ENCODE peak calls at places on chromosomes 13 and 19, in seven cellular contexts. R is neural progenitor cell, V is PC-9, E is psoas muscle, U is cardiac muscle cell, P is transverse colon, M is heart left ventricle. T is an unnamed sample. For H3K4me1, the result is how much of the 10 kb centered on the place peaks cover.

GRCh38 chr13:110330491-110331001 is 23.5 kb downstream of the COL4A2 start:
- DNase-seq in M (peak), P (no peak), V (no peak), E (no peak), U (no peak), R (no peak), T (no peak)

GRCh38 chr19:41521860-41522555 is 54.0 kb upstream of the CEACAM21 start:
- DNase-seq in P (no peak), V (no peak), E (no peak), U (peak), R (peak), M (no peak), T (no peak)

GRCh38 chr13:67620665-67621064 is 390.5 kb upstream of the PCDH9 start:
- DNase-seq in M (no peak), R (no peak), V (no peak), P (no peak), U (no peak), E (no peak), T (no peak)

GRCh38 chr13:23067129-23067528 is 113.7 kb upstream of the SGCG start:
- DNase-seq in M (no peak), P (no peak), E (no peak), R (no peak), V (no peak), U (no peak), T (no peak)

GRCh38 chr19:48290341-48290922 is 20.6 kb downstream of the ZNF114 start:
- DNase-seq in U (peak), E (no peak), M (no peak), V (peak), P (no peak), R (peak), T (no peak)

GRCh38 chr13:78598933-78599332 is 4.4 kb downstream of the POU4F1 start:
- DNase-seq in U (no peak), E (no peak), M (no peak), V (no peak), P (no peak), R (no peak), T (no peak)

GRCh38 chr19:46639356-46640061 is 3.5 kb upstream of the GNG8 start:
- DNase-seq in P (peak), E (peak), U (peak), M (peak), R (peak), V (no peak), T (no peak)

GRCh38 chr19:14116918-14117578 is 514 bp downstream of the PRKACA start:
- DNase-seq in E (peak), V (no peak), P (no peak), U (no peak), M (peak), R (no peak), T (peak)

GRCh38 chr19:54168174-54168917 is 4.6 kb downstream of the TMC4 start:
- DNase-seq in U (peak), M (peak), P (peak), E (peak), V (peak), R (peak), T (peak)

GRCh38 chr13:73765651-73766384 is 368.4 kb downstream of the KLF12 start:
- DNase-seq in E (peak), U (peak), R (peak), V (no peak), M (peak), P (peak), T (peak)

GRCh38 chr13:34349091-34349722 is 531.3 kb downstream of the RFC3 start:
- DNase-seq in E (peak), M (peak), V (peak), R (no peak), U (no peak), P (peak), T (no peak)

GRCh38 chr13:60435762-60436374 is 38.8 kb downstream of the TDRD3 start:
- DNase-seq in V (no peak), R (no peak), M (no peak), U (no peak), P (no peak), E (no peak), T (no peak)

GRCh38 chr13:41311607-41312500 is 787 bp downstream of the NAA16 start:
- DNase-seq in E (peak), V (peak), M (peak), R (peak), P (peak), U (peak), T (peak)

DNA sequence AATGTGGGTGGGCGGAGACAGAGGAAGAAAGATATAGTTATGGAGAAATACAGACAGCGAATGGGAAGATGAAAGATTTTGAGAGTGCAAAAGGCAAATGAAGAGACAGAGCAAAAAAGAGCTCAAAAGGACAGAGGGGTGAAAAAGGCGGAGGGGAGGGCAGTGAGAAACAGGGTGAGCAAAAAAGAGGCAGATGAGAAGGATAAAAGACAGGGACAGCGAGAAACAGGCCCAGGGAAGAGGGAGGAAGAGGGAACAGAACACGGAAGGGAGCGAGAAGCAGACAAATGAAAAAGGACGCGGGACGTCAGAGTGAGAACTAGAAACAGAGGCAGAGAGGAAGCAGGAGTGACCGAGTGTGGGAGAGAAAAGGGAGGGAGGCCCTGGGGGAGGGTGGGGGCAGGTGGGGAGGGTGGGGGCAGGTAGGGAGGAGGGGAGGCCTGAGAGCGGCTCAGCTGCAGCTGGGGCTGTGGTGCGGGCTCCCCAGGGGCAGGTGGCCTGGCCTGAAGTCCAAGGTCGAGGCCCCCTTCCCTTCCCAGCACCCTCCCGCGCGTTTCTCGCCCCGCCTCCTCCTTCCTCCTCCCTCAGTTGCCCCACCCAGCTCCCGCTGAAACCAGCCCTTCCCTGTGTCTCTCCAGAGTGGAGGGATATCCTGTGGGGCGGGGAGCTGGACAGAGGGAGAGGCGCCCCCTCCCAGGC is 2.9 kb downstream of the KLK1 start:
- DNase-seq in R (no peak), U (no peak), V (no peak), M (no peak), E (no peak), P (peak), T (peak)
- H3K4me3 ChIP-seq in R (no peak), U (no peak), V (no peak), M (peak), E (no peak), P (peak), T (peak)

DNA sequence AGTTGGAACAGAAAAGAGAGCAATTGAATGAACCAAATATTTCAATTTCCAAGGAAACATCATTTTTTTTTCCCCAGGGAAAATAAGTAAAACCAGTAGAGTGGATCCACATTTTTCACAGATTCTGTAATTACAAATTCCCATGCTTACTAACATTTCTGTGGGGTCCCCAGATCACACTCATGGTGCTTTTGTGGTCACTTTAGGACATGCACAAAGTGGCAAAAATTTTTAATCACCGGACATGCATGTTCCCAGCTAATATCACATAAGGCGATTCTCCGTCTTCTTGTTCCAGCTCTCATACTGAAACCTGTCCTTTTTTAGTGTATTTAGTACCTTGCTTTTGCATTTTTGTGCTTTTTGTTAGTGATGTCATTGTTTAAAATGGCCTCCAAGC is 748.2 kb upstream of the SLITRK1 start:
- DNase-seq in P (no peak), U (no peak), R (no peak), E (no peak), V (no peak), M (no peak), T (no peak)
- H3K4me1 ChIP-seq in P (under half), U (under half), R (under half), E (under half), V (under half), M (under half), T (under half)

GRCh38 chr19:50639121-50640112 is at the start of gene SYT3:
- DNase-seq in E (no peak), R (peak), M (no peak), P (peak), V (peak), U (peak), T (peak)
- H3K4me3 ChIP-seq in E (no peak), R (peak), M (peak), P (peak), V (no peak), U (peak), T (peak)

DNA sequence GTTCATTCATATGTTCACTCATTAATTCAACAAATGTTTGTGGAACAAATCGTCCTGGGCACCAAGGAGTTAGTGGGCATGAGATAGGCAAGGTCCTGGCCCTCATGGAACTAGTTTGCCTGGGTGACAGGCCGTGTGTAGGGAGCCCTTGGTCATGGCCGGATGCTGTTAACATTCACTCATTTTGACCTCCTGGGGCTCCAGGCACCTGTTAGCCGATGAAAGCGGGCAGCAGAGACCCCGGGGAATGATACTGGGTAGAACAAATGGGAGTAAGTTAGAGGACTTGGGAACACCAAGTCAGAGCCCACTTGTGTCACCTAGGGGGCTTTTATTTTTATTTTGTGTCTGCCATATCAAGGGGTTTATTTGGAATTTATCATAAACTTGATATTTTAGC is 6.6 kb downstream of the MED25 start:
- DNase-seq in R (no peak), E (no peak), M (no peak), U (no peak), V (no peak), P (no peak), T (no peak)
- H3K4me1 ChIP-seq in R (under half), E (under half), M (under half), U (under half), V (under half), P (under half), T (under half)

DNA sequence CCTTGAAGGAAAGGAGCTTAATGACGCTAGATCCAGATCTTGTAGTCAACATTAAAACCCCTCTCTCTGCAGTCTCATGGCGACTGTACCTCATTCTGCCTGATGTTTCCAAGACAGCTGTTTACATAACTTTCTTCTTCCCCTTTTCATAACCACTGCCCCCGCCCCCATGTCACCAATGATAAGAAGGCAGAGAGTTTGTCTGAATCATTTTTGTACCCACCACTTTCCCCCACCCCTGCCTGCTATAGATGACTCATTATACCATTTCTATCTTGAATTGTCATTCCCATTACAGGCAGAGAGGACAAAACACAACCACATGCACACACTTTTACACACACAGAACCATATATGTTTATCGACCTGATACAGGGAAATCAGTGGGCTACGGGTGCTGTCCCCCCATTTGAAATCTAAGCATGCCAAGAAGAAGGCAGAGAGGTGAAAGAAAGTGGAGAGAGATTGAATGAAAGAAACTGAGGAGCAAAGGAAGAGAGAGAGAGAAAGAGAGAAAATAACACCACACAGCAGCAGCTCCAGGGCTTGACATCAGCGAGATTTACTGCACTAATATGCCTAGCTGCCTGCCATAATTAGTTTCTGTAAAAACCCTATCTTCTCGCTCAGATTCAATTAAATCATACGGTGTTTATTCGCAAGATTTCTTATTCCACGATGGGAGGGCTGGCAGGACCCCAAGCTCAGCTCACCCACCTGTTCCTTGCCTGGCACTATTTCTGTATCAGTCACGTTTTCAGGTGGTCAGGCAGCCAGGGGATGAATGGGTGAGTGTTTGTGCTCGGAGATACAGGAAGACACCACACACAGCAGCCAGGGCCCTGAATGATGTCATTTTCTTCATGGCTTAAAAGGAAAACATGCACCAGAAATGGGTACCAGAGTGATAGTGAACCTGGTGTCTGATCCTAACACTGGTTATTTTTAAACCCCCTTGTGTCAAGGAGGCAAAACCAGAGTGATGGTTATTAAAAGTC is 114.3 kb upstream of the SERP2 start:
- DNase-seq in R (no peak), E (peak), M (peak), U (no peak), P (peak), V (no peak), T (no peak)
- H3K4me3 ChIP-seq in R (no peak), E (no peak), M (no peak), U (no peak), P (no peak), V (no peak), T (no peak)

DNA sequence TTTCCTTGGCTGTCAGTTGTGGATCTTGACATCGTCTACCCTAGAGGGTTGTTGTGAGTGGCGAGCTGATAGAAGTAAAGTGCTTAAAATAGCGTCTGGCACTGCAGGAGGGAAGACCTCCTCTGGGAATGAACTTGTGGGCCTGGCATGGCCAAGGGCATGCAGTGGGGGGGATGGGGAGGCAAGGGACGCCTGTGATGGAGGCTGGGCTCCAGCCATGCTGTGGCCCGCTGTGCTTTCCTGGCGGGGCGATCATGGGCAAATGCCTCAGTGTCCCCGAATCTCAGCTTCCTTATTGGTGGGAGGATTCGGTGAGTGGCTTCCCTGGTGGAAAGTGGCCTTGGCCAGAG is 10.7 kb downstream of the CARM1 start:
- DNase-seq in V (no peak), E (no peak), P (no peak), U (peak), M (peak), R (no peak), T (no peak)
- H3K4me1 ChIP-seq in V (under half), E (half or more), P (under half), U (under half), M (under half), R (under half), T (under half)

T was measured in pancreas.